ENCODE peak calls at places on chromosomes 5 and 9, in six cellular contexts. W is breast epithelium, R is SJCRH30, G is transverse colon, O is ovary, J is NT2/D1. I is an unnamed sample. For H3K9me3, H3K4me1 and H3K36me3, the result is how much of the 10 kb centered on the place peaks cover.

GRCh38 chr5:61625682-61626620 is 293.9 kb downstream of the ZSWIM6 start:
- DNase-seq in W (peak), R (no peak), G (peak), O (peak), J (no peak), I (peak)

GRCh38 chr9:125946397-125946796 is 199.2 kb downstream of the PBX3 start:
- DNase-seq in W (no peak), R (no peak), G (no peak), O (no peak), J (no peak), I (no peak)

GRCh38 chr9:98316445-98317133 is 61.1 kb upstream of the TBC1D2 start:
- DNase-seq in W (no peak), R (no peak), G (no peak), O (no peak), J (no peak), I (no peak)

GRCh38 chr5:65483474-65484346 is 2.0 kb upstream of the ADAMTS6 start:
- DNase-seq in W (no peak), R (no peak), G (no peak), O (no peak), J (no peak), I (peak)

GRCh38 chr9:137658778-137659177 is 40.0 kb downstream of the EHMT1 start:
- DNase-seq in W (no peak), R (no peak), G (no peak), O (no peak), J (no peak), I (no peak)

GRCh38 chr5:170339780-170340167 is 42.2 kb upstream of the LCP2 start:
- DNase-seq in W (no peak), R (no peak), G (no peak), O (no peak), J (no peak), I (no peak)

GRCh38 chr9:91740713-91741112 is 209.3 kb downstream of the ROR2 start:
- DNase-seq in W (no peak), R (no peak), G (peak), O (peak), J (no peak), I (peak)

GRCh38 chr9:124934290-124934689 is 6.6 kb downstream of the GOLGA1 start:
- DNase-seq in W (no peak), R (no peak), G (no peak), O (no peak), J (no peak), I (no peak)

GRCh38 chr5:154110781-154111180 is 72.0 kb downstream of the MFAP3 start:
- DNase-seq in W (no peak), R (no peak), G (no peak), O (no peak), J (no peak), I (peak)

GRCh38 chr9:38393128-38393809 is 767 bp downstream of the ALDH1B1 start:
- DNase-seq in W (no peak), R (no peak), G (no peak), O (no peak), J (no peak), I (no peak)

GRCh38 chr5:117982691-117983090 is 1005.7 kb downstream of the DTWD2 start:
- DNase-seq in W (no peak), R (no peak), G (no peak), O (no peak), J (no peak), I (no peak)

GRCh38 chr9:35859995-35860348 is 10.2 kb downstream of the OR13J1 start:
- DNase-seq in W (no peak), R (no peak), G (no peak), O (no peak), J (no peak), I (no peak)

GRCh38 chr9:35862328-35862727 is 7.9 kb downstream of the OR13J1 start:
- DNase-seq in W (no peak), R (no peak), G (no peak), O (no peak), J (no peak), I (no peak)

GRCh38 chr9:35863583-35863982 is 6.6 kb downstream of the OR13J1 start:
- DNase-seq in W (no peak), R (no peak), G (no peak), O (no peak), J (no peak), I (no peak)

GRCh38 chr9:35859310-35859994 is 10.7 kb downstream of the OR13J1 start:
- DNase-seq in W (no peak), R (no peak), G (no peak), O (no peak), J (no peak), I (peak)

DNA sequence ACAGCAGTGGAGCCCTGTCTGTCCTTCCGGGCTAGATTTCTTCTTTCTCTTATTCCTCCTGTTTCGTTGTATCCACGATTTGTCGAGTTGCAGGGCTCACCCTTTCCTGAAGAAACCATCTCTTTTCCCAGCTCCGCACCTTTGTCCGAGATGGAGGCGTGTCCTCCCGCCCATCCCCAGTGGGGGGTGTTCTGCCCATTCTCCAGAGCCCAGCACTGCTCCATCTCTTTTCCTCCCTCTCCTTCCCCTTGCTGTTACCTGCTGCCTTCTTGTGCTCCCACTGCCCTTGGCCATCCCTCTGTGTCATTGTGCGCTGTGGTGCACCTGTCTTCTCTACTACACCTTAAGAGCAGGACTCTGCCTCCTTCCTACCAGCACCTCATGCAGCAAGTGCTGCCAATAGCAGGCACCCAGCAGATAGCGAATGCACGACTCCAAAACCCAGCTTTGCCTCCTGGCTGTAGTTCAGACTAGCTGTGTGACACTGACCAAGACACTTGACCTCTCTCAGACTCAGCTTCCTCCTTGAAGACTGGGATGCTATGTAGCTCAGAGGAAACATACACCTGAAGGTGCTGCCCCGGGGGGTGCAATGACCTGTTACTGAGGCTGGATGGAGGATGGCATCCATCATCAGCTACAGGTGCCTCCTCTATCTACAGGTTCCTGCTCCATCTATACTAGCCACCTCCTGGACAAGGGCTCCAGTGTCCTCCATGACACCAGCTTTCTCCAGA is 8.9 kb downstream of the OR13J1 start:
- DNase-seq in W (no peak), R (no peak), G (no peak), O (no peak), J (no peak), I (no peak)
- H3K9me3 ChIP-seq in W (under half), R (under half), G (under half), O (under half), J (under half), I (under half)

DNA sequence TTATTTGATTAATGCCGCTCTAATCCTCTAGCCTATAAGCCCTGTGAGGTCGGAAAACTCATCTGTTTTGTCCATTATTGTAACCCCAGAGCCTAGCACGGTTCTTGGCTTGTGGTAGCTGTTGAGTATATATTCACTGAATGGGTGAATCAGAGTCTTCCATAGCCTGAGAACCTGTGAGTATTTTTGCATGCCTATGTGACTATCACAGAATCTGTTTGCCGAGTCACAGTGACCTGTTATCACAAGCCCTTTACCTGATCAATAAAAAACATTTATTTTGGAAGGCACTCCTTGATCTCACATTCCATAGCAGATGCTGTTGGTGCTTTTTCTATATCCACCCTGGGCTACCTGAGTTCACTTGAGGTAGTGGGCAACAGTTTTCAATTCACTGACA is 125.0 kb upstream of the STC2 start:
- DNase-seq in W (no peak), R (no peak), G (no peak), O (no peak), J (no peak), I (no peak)
- H3K4me1 ChIP-seq in W (under half), R (under half), G (under half), O (under half), J (under half), I (under half)

DNA sequence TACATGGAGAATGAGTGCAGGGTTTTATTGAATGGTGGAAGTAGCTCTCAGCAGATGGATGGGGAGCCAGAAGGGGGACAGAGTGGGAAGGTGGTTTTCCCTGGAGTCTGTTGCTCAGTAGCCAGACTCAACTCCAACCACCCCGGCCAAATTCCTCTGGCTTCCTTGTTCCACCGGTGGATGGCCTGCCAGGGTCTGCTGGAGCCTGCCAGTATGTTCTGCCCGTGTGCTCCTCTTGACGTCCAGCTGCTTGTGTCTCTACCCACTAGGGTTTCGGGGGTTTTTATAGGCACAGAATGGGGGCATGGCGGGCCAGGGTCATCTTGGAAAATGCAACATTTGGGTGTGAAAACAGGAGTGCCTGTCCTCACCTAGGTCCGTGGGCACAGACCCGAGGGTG is 51.4 kb upstream of the KLF9 start:
- DNase-seq in W (no peak), R (no peak), G (no peak), O (no peak), J (no peak), I (no peak)
- H3K36me3 ChIP-seq in W (under half), R (under half), G (under half), O (under half), J (under half), I (under half)

GRCh38 chr5:2491846-2492245 is 259.6 kb downstream of the IRX2 start:
- DNase-seq in W (no peak), R (no peak), G (no peak), O (no peak), J (no peak), I (no peak)
- H3K9me3 ChIP-seq in W (under half), R (under half), G (under half), O (under half), J (under half), I (under half)

GRCh38 chr9:12272471-12273072 is 420.6 kb upstream of the TYRP1 start:
- DNase-seq in W (no peak), R (no peak), G (no peak), O (no peak), J (no peak), I (peak)

GRCh38 chr9:12276451-12276850 is 416.7 kb upstream of the TYRP1 start:
- DNase-seq in W (no peak), R (no peak), G (no peak), O (no peak), J (no peak), I (no peak)

GRCh38 chr9:12274577-12274976 is 418.6 kb upstream of the TYRP1 start:
- DNase-seq in W (no peak), R (no peak), G (no peak), O (no peak), J (no peak), I (no peak)
- H3K4me1 ChIP-seq in W (under half), R (under half), G (under half), O (under half), J (under half), I (under half)

DNA sequence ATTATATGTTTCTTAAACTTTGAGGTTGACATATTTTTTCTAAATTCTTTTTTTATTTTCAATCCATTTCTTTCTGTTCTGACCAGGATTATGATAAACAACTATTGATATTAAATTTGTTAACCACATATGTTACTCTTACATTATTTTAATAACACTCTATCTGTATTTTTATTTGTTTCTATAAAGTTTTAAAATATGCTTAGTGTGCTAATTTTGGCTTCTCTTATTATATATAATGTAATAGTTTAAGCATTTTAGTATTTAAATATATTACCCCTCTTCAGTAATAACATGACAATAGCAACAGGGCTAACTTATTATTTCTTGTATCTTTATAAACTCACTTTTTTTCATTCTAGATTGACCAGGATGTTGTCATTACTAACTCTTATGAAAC is 137.8 kb downstream of the NIPBL start:
- DNase-seq in W (no peak), R (no peak), G (no peak), O (no peak), J (no peak), I (no peak)
- H3K36me3 ChIP-seq in W (under half), R (half or more), G (under half), O (under half), J (under half), I (under half)

GRCh38 chr5:2750758-2751464 is 566 bp downstream of the IRX2 start:
- DNase-seq in W (no peak), R (peak), G (no peak), O (no peak), J (no peak), I (no peak)

GRCh38 chr5:2753452-2754409 is 2.3 kb upstream of the IRX2 start:
- DNase-seq in W (peak), R (no peak), G (no peak), O (no peak), J (no peak), I (no peak)

GRCh38 chr5:2751592-2752021 is at the start of gene IRX2:
- DNase-seq in W (peak), R (peak), G (peak), O (no peak), J (peak), I (no peak)

GRCh38 chr5:2752875-2753435 is 1.5 kb upstream of the IRX2 start:
- DNase-seq in W (no peak), R (no peak), G (no peak), O (no peak), J (no peak), I (no peak)

GRCh38 chr5:2752059-2752874 is 790 bp upstream of the IRX2 start:
- DNase-seq in W (peak), R (peak), G (no peak), O (no peak), J (no peak), I (no peak)
- H3K9me3 ChIP-seq in W (under half), R (under half), G (under half), O (under half), J (under half), I (under half)